ENCODE peak calls at places on chromosomes 3 and 15, in six cellular contexts. One of them, this sample, is unnamed. For H4K20me1, the result is how much of the 10 kb centered on the place peaks cover.

GRCh38 chr3:134299185-134299887 is 48.7 kb upstream of the RYK start:
- DNase-seq in hepatocyte: peak
- DNase-seq in GM23248: peak
- DNase-seq in GM23338: peak
- DNase-seq in IMR-90: peak
- DNase-seq in OCI-LY7: no peak
- DNase-seq in this sample: no peak

GRCh38 chr15:77402740-77403379 is 17.0 kb downstream of the PEAK1 start:
- DNase-seq in hepatocyte: no peak
- DNase-seq in GM23248: peak
- DNase-seq in GM23338: no peak
- DNase-seq in IMR-90: peak
- DNase-seq in OCI-LY7: no peak
- DNase-seq in this sample: peak

GRCh38 chr3:152128356-152128755 is 140.4 kb upstream of the MBNL1 start:
- DNase-seq in hepatocyte: no peak
- DNase-seq in GM23248: no peak
- DNase-seq in GM23338: no peak
- DNase-seq in IMR-90: no peak
- DNase-seq in OCI-LY7: no peak
- DNase-seq in this sample: no peak

GRCh38 chr15:71752604-71753289 is 57.6 kb upstream of the NR2E3 start:
- DNase-seq in hepatocyte: peak
- DNase-seq in GM23248: peak
- DNase-seq in GM23338: peak
- DNase-seq in IMR-90: peak
- DNase-seq in OCI-LY7: peak
- DNase-seq in this sample: peak

GRCh38 chr3:17740703-17741102 is 1.7 kb downstream of the TBC1D5 start:
- DNase-seq in hepatocyte: peak
- DNase-seq in GM23248: peak
- DNase-seq in GM23338: no peak
- DNase-seq in IMR-90: peak
- DNase-seq in OCI-LY7: peak
- DNase-seq in this sample: peak

GRCh38 chr15:100703032-100703578 is 100.7 kb downstream of the ASB7 start:
- DNase-seq in hepatocyte: no peak
- DNase-seq in GM23248: peak
- DNase-seq in GM23338: no peak
- DNase-seq in IMR-90: peak
- DNase-seq in OCI-LY7: peak
- DNase-seq in this sample: peak

GRCh38 chr3:73950781-73951180 is 326.0 kb upstream of the PDZRN3 start:
- DNase-seq in hepatocyte: no peak
- DNase-seq in GM23248: no peak
- DNase-seq in GM23338: peak
- DNase-seq in IMR-90: no peak
- DNase-seq in OCI-LY7: no peak
- DNase-seq in this sample: no peak

GRCh38 chr3:120450914-120451669 is at the start of gene FSTL1:
- DNase-seq in hepatocyte: peak
- DNase-seq in GM23248: peak
- DNase-seq in GM23338: peak
- DNase-seq in IMR-90: peak
- DNase-seq in OCI-LY7: no peak
- DNase-seq in this sample: peak

GRCh38 chr3:185371683-185372082 is 8.7 kb downstream of the MAP3K13 start:
- DNase-seq in hepatocyte: no peak
- DNase-seq in GM23248: no peak
- DNase-seq in GM23338: no peak
- DNase-seq in IMR-90: no peak
- DNase-seq in OCI-LY7: no peak
- DNase-seq in this sample: no peak

GRCh38 chr3:129633751-129634481 is 27.4 kb upstream of the PLXND1 start:
- DNase-seq in hepatocyte: no peak
- DNase-seq in GM23248: no peak
- DNase-seq in GM23338: peak
- DNase-seq in IMR-90: no peak
- DNase-seq in OCI-LY7: no peak
- DNase-seq in this sample: no peak

GRCh38 chr15:58526647-58527192 is 94.9 kb downstream of the LIPC start:
- DNase-seq in hepatocyte: no peak
- DNase-seq in GM23248: no peak
- DNase-seq in GM23338: no peak
- DNase-seq in IMR-90: no peak
- DNase-seq in OCI-LY7: no peak
- DNase-seq in this sample: no peak

GRCh38 chr3:146382386-146382785 is 87.0 kb downstream of the PLSCR2 start:
- DNase-seq in hepatocyte: peak
- DNase-seq in GM23248: peak
- DNase-seq in GM23338: peak
- DNase-seq in IMR-90: peak
- DNase-seq in OCI-LY7: no peak
- DNase-seq in this sample: no peak

GRCh38 chr3:74273555-74274402 is 340.7 kb downstream of the CNTN3 start:
- DNase-seq in hepatocyte: no peak
- DNase-seq in GM23248: no peak
- DNase-seq in GM23338: no peak
- DNase-seq in IMR-90: no peak
- DNase-seq in OCI-LY7: no peak
- DNase-seq in this sample: no peak

GRCh38 chr3:106590259-106590658 is 721.4 kb upstream of the CBLB start:
- DNase-seq in hepatocyte: no peak
- DNase-seq in GM23248: peak
- DNase-seq in GM23338: no peak
- DNase-seq in IMR-90: no peak
- DNase-seq in OCI-LY7: no peak
- DNase-seq in this sample: no peak

GRCh38 chr3:154095832-154096421 is 25.3 kb upstream of the ARHGEF26 start:
- DNase-seq in hepatocyte: peak
- DNase-seq in GM23248: peak
- DNase-seq in GM23338: peak
- DNase-seq in IMR-90: peak
- DNase-seq in OCI-LY7: no peak
- DNase-seq in this sample: no peak

GRCh38 chr15:90291679-90292356 is 26.3 kb downstream of the NGRN start:
- DNase-seq in hepatocyte: no peak
- DNase-seq in GM23248: peak
- DNase-seq in GM23338: peak
- DNase-seq in IMR-90: no peak
- DNase-seq in OCI-LY7: peak
- DNase-seq in this sample: no peak

GRCh38 chr15:92430067-92430435 is 36.4 kb downstream of the ST8SIA2 start:
- DNase-seq in hepatocyte: no peak
- DNase-seq in GM23248: peak
- DNase-seq in GM23338: no peak
- DNase-seq in IMR-90: no peak
- DNase-seq in OCI-LY7: no peak
- DNase-seq in this sample: peak

GRCh38 chr15:73539726-73540125 is 93.5 kb downstream of the NPTN start:
- DNase-seq in hepatocyte: no peak
- DNase-seq in GM23248: no peak
- DNase-seq in GM23338: no peak
- DNase-seq in IMR-90: no peak
- DNase-seq in OCI-LY7: no peak
- DNase-seq in this sample: no peak

GRCh38 chr3:112247900-112248299 is 46.1 kb downstream of the SLC9C1 start:
- DNase-seq in hepatocyte: no peak
- DNase-seq in GM23248: no peak
- DNase-seq in GM23338: no peak
- DNase-seq in IMR-90: no peak
- DNase-seq in OCI-LY7: no peak
- DNase-seq in this sample: no peak

GRCh38 chr15:82554857-82555256 is 14.6 kb upstream of the RPS17 start:
- DNase-seq in hepatocyte: no peak
- DNase-seq in GM23248: peak
- DNase-seq in GM23338: no peak
- DNase-seq in IMR-90: no peak
- DNase-seq in OCI-LY7: no peak
- DNase-seq in this sample: no peak

GRCh38 chr3:88137836-88138235 is 11.9 kb upstream of the C3orf38 start:
- DNase-seq in hepatocyte: no peak
- DNase-seq in GM23248: peak
- DNase-seq in GM23338: no peak
- DNase-seq in IMR-90: peak
- DNase-seq in OCI-LY7: no peak
- DNase-seq in this sample: no peak

GRCh38 chr3:143000525-143000924 is 845 bp upstream of the U2SURP start:
- DNase-seq in hepatocyte: peak
- DNase-seq in GM23248: peak
- DNase-seq in GM23338: peak
- DNase-seq in IMR-90: peak
- DNase-seq in OCI-LY7: no peak
- DNase-seq in this sample: peak

GRCh38 chr15:85427286-85428028 is 47.1 kb downstream of the AKAP13 start:
- DNase-seq in hepatocyte: no peak
- DNase-seq in GM23248: no peak
- DNase-seq in GM23338: no peak
- DNase-seq in IMR-90: no peak
- DNase-seq in OCI-LY7: no peak
- DNase-seq in this sample: no peak
- H4K20me1 ChIP-seq in hepatocyte: under half
- H4K20me1 ChIP-seq in GM23248: under half
- H4K20me1 ChIP-seq in GM23338: under half
- H4K20me1 ChIP-seq in IMR-90: under half
- H4K20me1 ChIP-seq in OCI-LY7: under half
- H4K20me1 ChIP-seq in this sample: half or more

GRCh38 chr15:61186905-61187865 is 41.9 kb downstream of the RORA start:
- DNase-seq in hepatocyte: no peak
- DNase-seq in GM23248: peak
- DNase-seq in GM23338: no peak
- DNase-seq in IMR-90: no peak
- DNase-seq in OCI-LY7: no peak
- DNase-seq in this sample: peak
- H3K4me3 ChIP-seq in hepatocyte: no peak
- H3K4me3 ChIP-seq in GM23248: no peak
- H3K4me3 ChIP-seq in GM23338: no peak
- H3K4me3 ChIP-seq in IMR-90: no peak
- H3K4me3 ChIP-seq in OCI-LY7: no peak
- H3K4me3 ChIP-seq in this sample: no peak

GRCh38 chr15:94793641-94794040 is 562.3 kb downstream of the MCTP2 start:
- DNase-seq in hepatocyte: peak
- DNase-seq in GM23248: no peak
- DNase-seq in GM23338: no peak
- DNase-seq in IMR-90: peak
- DNase-seq in OCI-LY7: no peak
- DNase-seq in this sample: peak
- H2AFZ ChIP-seq in hepatocyte: no peak
- H2AFZ ChIP-seq in GM23248: no peak
- H2AFZ ChIP-seq in GM23338: no peak
- H2AFZ ChIP-seq in IMR-90: no peak
- H2AFZ ChIP-seq in OCI-LY7: no peak
- H2AFZ ChIP-seq in this sample: peak

DNA sequence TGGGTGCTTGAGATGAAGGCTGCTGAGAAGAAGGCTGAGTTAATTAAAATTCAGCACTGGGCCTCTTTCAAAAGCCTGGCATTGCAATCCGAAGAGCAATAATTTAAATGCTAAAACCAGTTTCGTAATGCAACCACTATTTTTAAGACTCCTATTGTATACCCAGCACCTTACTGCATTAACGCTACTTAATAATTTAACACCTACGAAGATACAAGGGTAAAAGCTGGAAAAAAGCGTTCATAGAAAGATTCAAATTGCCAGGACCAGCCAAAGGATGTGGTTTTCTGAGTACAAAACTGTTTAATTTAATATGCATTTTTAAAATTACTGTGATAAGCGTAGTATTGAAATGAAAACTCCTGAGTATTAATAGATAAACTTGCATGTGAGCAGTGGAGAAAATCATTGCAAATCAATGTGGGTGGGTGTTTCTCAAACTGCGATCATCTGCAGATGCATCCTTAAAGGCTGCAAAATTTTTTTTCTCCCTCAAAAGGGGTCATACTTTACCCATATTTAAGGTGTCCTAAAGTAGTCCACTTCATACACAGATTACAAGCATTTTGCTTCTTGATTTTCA is 12.9 kb upstream of the RASGRP1 start:
- DNase-seq in hepatocyte: no peak
- DNase-seq in GM23248: no peak
- DNase-seq in GM23338: no peak
- DNase-seq in IMR-90: no peak
- DNase-seq in OCI-LY7: no peak
- DNase-seq in this sample: no peak
- H4K20me1 ChIP-seq in hepatocyte: under half
- H4K20me1 ChIP-seq in GM23248: under half
- H4K20me1 ChIP-seq in GM23338: under half
- H4K20me1 ChIP-seq in IMR-90: under half
- H4K20me1 ChIP-seq in OCI-LY7: under half
- H4K20me1 ChIP-seq in this sample: under half

DNA sequence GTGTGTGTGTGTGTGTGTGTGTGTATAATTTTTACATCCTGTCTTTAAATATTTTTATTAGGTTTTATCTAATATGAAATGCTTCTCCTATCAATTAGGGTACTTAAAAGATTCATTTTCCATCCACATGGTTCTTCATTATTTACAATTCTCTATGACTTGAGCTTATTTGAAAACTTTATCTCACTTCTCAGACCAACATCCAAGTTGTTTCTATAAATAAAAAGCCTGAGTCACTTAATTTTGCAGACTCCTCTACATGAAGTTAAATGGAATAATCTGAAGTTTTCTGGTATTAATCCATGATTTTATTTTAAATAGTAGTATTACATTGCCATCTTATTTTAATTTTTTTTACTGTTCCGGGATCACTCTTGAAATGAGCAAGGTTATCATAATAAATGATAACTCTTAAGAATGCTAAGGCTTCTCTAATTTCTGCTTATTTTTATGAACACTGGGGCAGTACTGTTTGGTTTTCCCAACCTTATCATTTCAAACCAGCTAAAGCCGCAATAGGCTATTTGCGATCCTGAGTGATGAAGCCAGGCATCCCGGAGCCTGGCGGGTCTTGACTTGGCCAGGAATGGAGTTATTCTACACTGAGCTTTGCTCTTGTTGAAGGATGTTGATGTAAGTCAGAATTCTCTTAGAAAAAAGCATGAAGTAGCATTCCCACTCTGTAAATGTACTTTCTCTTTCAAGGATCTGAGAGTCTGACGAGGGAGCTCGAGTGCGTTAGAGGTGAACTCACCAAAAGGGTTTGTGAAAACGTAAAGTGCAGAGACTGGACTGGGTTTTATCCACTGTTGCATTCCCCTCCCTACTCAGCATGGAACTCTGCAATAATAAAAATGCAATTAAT is 220.2 kb upstream of the LRTM1 start:
- DNase-seq in hepatocyte: no peak
- DNase-seq in GM23248: peak
- DNase-seq in GM23338: no peak
- DNase-seq in IMR-90: peak
- DNase-seq in OCI-LY7: no peak
- DNase-seq in this sample: no peak
- H3K4me3 ChIP-seq in hepatocyte: no peak
- H3K4me3 ChIP-seq in GM23248: no peak
- H3K4me3 ChIP-seq in GM23338: no peak
- H3K4me3 ChIP-seq in IMR-90: peak
- H3K4me3 ChIP-seq in OCI-LY7: no peak
- H3K4me3 ChIP-seq in this sample: no peak

GRCh38 chr3:101577276-101577675 is 3.3 kb downstream of the PCNP start:
- DNase-seq in hepatocyte: no peak
- DNase-seq in GM23248: no peak
- DNase-seq in GM23338: no peak
- DNase-seq in IMR-90: no peak
- DNase-seq in OCI-LY7: peak
- DNase-seq in this sample: no peak
- H2AFZ ChIP-seq in hepatocyte: no peak
- H2AFZ ChIP-seq in GM23248: no peak
- H2AFZ ChIP-seq in GM23338: no peak
- H2AFZ ChIP-seq in IMR-90: no peak
- H2AFZ ChIP-seq in OCI-LY7: no peak
- H2AFZ ChIP-seq in this sample: no peak